ENCODE peak calls at places on chromosomes 11 and 22, in four cellular contexts. P is hepatocyte, W is GM23338, U is H1. V is an unnamed sample.

GRCh38 chr22:17710023-17710422 is 64.2 kb downstream of the BID start:
- DNase-seq in U (no peak), W (no peak), P (no peak), V (no peak)

GRCh38 chr11:126465573-126466287 is 110.2 kb downstream of the ST3GAL4 start:
- DNase-seq in P (no peak), U (no peak), W (no peak), V (peak; percentile 92)

GRCh38 chr11:71342951-71343827 is 90.8 kb upstream of the SHANK2 start:
- DNase-seq in W (peak; percentile 91), U (peak; percentile 50), P (peak; percentile 78), V (peak; percentile 61)

GRCh38 chr11:1822648-1823375 is 12.0 kb upstream of the SYT8 start:
- DNase-seq in U (no peak), P (no peak), W (no peak), V (no peak)

GRCh38 chr11:106262852-106263251 is 185.4 kb downstream of the AASDHPPT start:
- DNase-seq in W (no peak), P (no peak), U (no peak), V (no peak)

GRCh38 chr11:112523477-112523876 is 262.8 kb upstream of the PLET1 start:
- DNase-seq in U (no peak), P (no peak), W (peak; percentile 5), V (peak; percentile 96)

GRCh38 chr11:122754553-122755322 is 83.6 kb upstream of the CRTAM start:
- DNase-seq in P (no peak), W (peak; percentile 73), U (peak; percentile 17), V (peak; percentile 59)

GRCh38 chr11:15704064-15704463 is 589.3 kb downstream of the INSC start:
- DNase-seq in W (no peak), U (no peak), P (no peak), V (no peak)

GRCh38 chr11:75760710-75761493 is 7.7 kb upstream of the DGAT2 start:
- DNase-seq in W (no peak), U (no peak), P (no peak), V (no peak)

GRCh38 chr11:70622091-70622490 is 223.8 kb downstream of the CTTN start:
- DNase-seq in W (no peak), P (no peak), U (no peak), V (no peak)

GRCh38 chr11:75490221-75491181 is 35.2 kb downstream of the GDPD5 start:
- DNase-seq in W (peak; percentile 67), U (peak; percentile 50), P (no peak), V (no peak)

GRCh38 chr22:25403284-25403606 is 161.2 kb upstream of the GRK3 start:
- DNase-seq in P (no peak), U (no peak), W (no peak), V (no peak)

GRCh38 chr11:61728940-61729219 is 23.6 kb upstream of the MYRF start:
- DNase-seq in P (no peak), W (no peak), U (no peak), V (no peak)

GRCh38 chr22:48473202-48473601 is 1354.5 kb downstream of the BRD1 start:
- DNase-seq in W (no peak), P (no peak), U (no peak), V (no peak)

GRCh38 chr11:6418958-6419611 is at the start of gene APBB1:
- DNase-seq in U (no peak), P (peak; percentile 88), W (peak; percentile 87), V (peak; percentile 76)

GRCh38 chr22:22244337-22245250 is at the start of gene VPREB1:
- DNase-seq in W (no peak), U (no peak), P (no peak), V (no peak)

GRCh38 chr11:118051611-118052461 is 25.0 kb upstream of the TMPRSS4 start:
- DNase-seq in W (no peak), U (no peak), P (no peak), V (no peak)

GRCh38 chr11:33742249-33742851 is 6.1 kb upstream of the CD59 start:
- DNase-seq in P (no peak), U (no peak), W (no peak), V (peak; percentile 62)

GRCh38 chr11:35511666-35512065 is 13.8 kb downstream of the PAMR1 start:
- DNase-seq in P (no peak), W (no peak), U (no peak), V (no peak)
- TF ChIP-seq EZH2 in P (no peak), W (no peak), U (no peak), V (no peak)

GRCh38 chr11:31801298-31801702 is 9.8 kb downstream of the PAX6 start:
- DNase-seq in W (peak; percentile 31), P (no peak), U (no peak), V (no peak)

GRCh38 chr11:31803813-31804438 is 7.2 kb downstream of the PAX6 start:
- DNase-seq in U (no peak), P (no peak), W (peak; percentile 71), V (no peak)

GRCh38 chr11:31802000-31802551 is 9.0 kb downstream of the PAX6 start:
- DNase-seq in P (no peak), U (no peak), W (no peak), V (no peak)

GRCh38 chr11:31802990-31803812 is 7.9 kb downstream of the PAX6 start:
- DNase-seq in W (peak; percentile 67), U (no peak), P (no peak), V (no peak)

GRCh38 chr11:31802609-31802989 is 8.5 kb downstream of the PAX6 start:
- DNase-seq in W (peak; percentile 53), U (no peak), P (no peak), V (no peak)
- TF ChIP-seq EZH2 in W (peak; percentile 99), U (no peak), P (peak; percentile 69), V (peak; percentile 4)

GRCh38 chr11:63614136-63614664 is at the start of gene PLAAT3:
- DNase-seq in P (peak; percentile 81), U (peak; percentile 44), W (peak; percentile 87), V (peak; percentile 24)
- TF ChIP-seq EZH2 in P (peak; percentile 68), U (no peak), W (no peak), V (no peak)

GRCh38 chr11:20156280-20156875 is 3.9 kb downstream of the DBX1 start:
- DNase-seq in W (peak; percentile 90), U (no peak), P (no peak), V (no peak)
- TF ChIP-seq EZH2 in W (peak; percentile 40), U (peak; percentile 80), P (peak; percentile 85), V (no peak)

GRCh38 chr22:43893266-43893665 is 1.5 kb upstream of the PNPLA5 start:
- DNase-seq in U (no peak), P (no peak), W (no peak), V (no peak)

GRCh38 chr22:43890901-43891331 is 897 bp downstream of the PNPLA5 start:
- DNase-seq in U (no peak), P (no peak), W (peak; percentile 61), V (no peak)

GRCh38 chr22:43889366-43890253 is 2.2 kb downstream of the PNPLA5 start:
- DNase-seq in W (peak; percentile 24), U (no peak), P (no peak), V (no peak)

GRCh38 chr22:43892183-43892894 is 526 bp upstream of the PNPLA5 start:
- DNase-seq in U (no peak), P (no peak), W (peak; percentile 61), V (no peak)

DNA sequence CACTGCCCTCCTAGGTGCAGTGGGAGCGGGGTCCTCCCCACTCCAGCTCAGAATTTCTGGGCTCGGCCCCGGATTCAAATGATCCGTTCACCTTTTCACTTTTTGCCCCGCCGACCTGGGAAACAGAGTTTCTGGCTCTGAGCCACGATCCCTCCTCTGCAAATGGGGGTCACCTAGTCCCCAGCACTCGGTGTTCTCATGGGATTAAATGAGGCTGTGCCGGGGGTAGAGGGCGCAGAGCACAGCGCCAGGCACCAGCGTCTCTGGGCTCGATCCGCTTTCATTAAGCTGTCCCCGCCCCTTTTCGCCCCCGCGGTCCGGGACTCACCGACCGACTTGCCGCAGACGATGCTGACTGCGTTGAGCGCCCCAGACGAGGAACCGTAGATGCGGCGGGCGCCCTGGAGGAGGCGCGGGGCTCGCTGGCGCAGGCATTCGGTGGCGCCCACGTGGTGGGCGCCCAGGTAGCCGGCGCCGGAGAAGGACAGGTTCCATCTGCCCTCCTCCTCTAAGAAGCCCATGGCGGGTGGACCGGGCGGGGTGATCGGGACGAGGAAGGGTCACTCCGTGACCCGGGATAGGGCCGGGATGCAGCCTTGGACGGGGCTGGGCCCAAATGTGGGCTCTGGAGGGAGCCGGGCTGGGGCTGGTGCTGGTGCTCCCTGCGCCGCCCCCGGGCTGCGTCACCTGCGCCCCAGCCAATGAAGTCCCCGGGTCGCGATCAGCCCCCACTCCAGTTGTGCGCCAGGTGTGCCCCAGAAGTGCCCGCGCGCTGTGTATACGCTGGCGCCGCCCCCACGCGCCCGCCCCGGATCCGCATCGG is at the start of gene PNPLA5:
- DNase-seq in P (peak; percentile 35), W (peak; percentile 90), U (no peak), V (no peak)
- TF ChIP-seq EZH2 in P (peak; percentile 71), W (no peak), U (peak; percentile 22), V (peak; percentile 86)

GRCh38 chr11:68684385-68685356 is at the start of gene GAL:
- DNase-seq in P (peak; percentile 53), W (peak; percentile 65), U (no peak), V (no peak)
- TF ChIP-seq EZH2 in P (peak; percentile 90), W (no peak), U (peak; percentile 77), V (peak; percentile 92)

GRCh38 chr11:2928605-2929510 is at the start of gene PHLDA2:
- DNase-seq in W (peak; percentile 69), U (no peak), P (peak; percentile 77), V (peak; percentile 68)
- TF ChIP-seq EZH2 in W (peak; percentile 67), U (peak; percentile 91), P (no peak), V (no peak)

GRCh38 chr22:29204617-29205183 is 996 bp upstream of the EMID1 start:
- DNase-seq in P (no peak), W (no peak), U (no peak), V (no peak)

GRCh38 chr22:29205260-29205597 is 467 bp upstream of the EMID1 start:
- DNase-seq in P (no peak), W (peak; percentile 50), U (no peak), V (no peak)

GRCh38 chr22:29207231-29207550 is 1.5 kb downstream of the EMID1 start:
- DNase-seq in W (no peak), P (no peak), U (no peak), V (no peak)

GRCh38 chr22:29206372-29207230 is 905 bp downstream of the EMID1 start:
- DNase-seq in W (no peak), P (no peak), U (no peak), V (no peak)

GRCh38 chr22:29205598-29206371 is at the start of gene EMID1:
- DNase-seq in U (no peak), P (peak; percentile 81), W (peak; percentile 67), V (peak; percentile 51)
- TF ChIP-seq EZH2 in U (no peak), P (no peak), W (no peak), V (no peak)

GRCh38 chr11:32434116-32434386 is 1.3 kb downstream of the WT1 start:
- DNase-seq in W (no peak), P (no peak), U (no peak), V (no peak)
- TF ChIP-seq EZH2 in W (no peak), P (no peak), U (no peak), V (no peak)

V was measured in A673.